ENCODE peak calls at places on chromosomes 11 and 22, in eight cellular contexts. K is lower lobe of right lung, N is lung, G is astrocyte of the cerebellum, F is astrocyte of the spinal cord, W is choroid plexus epithelial cell, H is heart right ventricle, M is fibroblast of lung. T is an unnamed sample.

GRCh38 chr22:36301384-36301828 is 48.5 kb downstream of the APOL1 start:
- DNase-seq in H (peak), W (peak), F (peak), K (peak), G (peak), N (peak), M (peak), T (peak)

GRCh38 chr11:65553301-65554001 is 4.7 kb downstream of the LTBP3 start:
- DNase-seq in N (no peak), G (no peak), F (no peak), K (no peak), H (no peak), W (no peak), M (no peak), T (no peak)

GRCh38 chr22:30873086-30873650 is 95.4 kb downstream of the MORC2 start:
- DNase-seq in F (no peak), M (no peak), H (no peak), K (peak), W (no peak), N (no peak), G (no peak), T (no peak)

GRCh38 chr11:36702330-36703054 is 104.5 kb upstream of the RAG2 start:
- DNase-seq in M (peak), F (peak), N (peak), G (peak), K (no peak), W (peak), H (peak), T (peak)

GRCh38 chr22:20080776-20081654 is 974 bp downstream of the DGCR8 start:
- DNase-seq in W (peak), H (no peak), N (no peak), M (peak), G (no peak), K (peak), F (peak), T (peak)

GRCh38 chr11:79160786-79161403 is 279.9 kb downstream of the TENM4 start:
- DNase-seq in F (peak), N (no peak), H (no peak), W (no peak), K (no peak), G (no peak), M (peak), T (peak)

GRCh38 chr11:70934999-70935768 is 317.2 kb downstream of the SHANK2 start:
- DNase-seq in M (no peak), K (no peak), G (no peak), W (no peak), F (no peak), H (no peak), N (no peak), T (peak)

GRCh38 chr11:17528181-17528691 is 16.0 kb downstream of the USH1C start:
- DNase-seq in F (peak), N (peak), H (peak), G (no peak), K (no peak), M (peak), W (peak), T (peak)

GRCh38 chr11:106420048-106420665 is 342.7 kb downstream of the AASDHPPT start:
- DNase-seq in F (no peak), M (peak), W (peak), G (no peak), K (no peak), N (no peak), H (no peak), T (peak)

GRCh38 chr11:72070486-72070885 is 9.9 kb downstream of the NUMA1 start:
- DNase-seq in H (no peak), G (no peak), N (no peak), W (no peak), K (no peak), F (no peak), M (no peak), T (no peak)

GRCh38 chr11:20360650-20361049 is 2.9 kb upstream of the HTATIP2 start:
- DNase-seq in G (peak), K (no peak), N (peak), M (peak), W (peak), F (peak), H (no peak), T (peak)

GRCh38 chr11:120091701-120092100 is 46.2 kb downstream of the TRIM29 start:
- DNase-seq in H (no peak), N (no peak), M (no peak), W (no peak), G (no peak), F (no peak), K (no peak), T (no peak)

GRCh38 chr11:7239877-7240276 is 11.8 kb upstream of the SYT9 start:
- DNase-seq in G (no peak), N (no peak), W (no peak), K (no peak), F (no peak), H (no peak), M (no peak), T (no peak)

GRCh38 chr22:28241637-28242290 is 322.7 kb upstream of the PITPNB start:
- DNase-seq in F (no peak), N (no peak), H (no peak), G (no peak), M (no peak), W (no peak), K (no peak), T (no peak)

GRCh38 chr11:103609117-103610066 is 427.0 kb upstream of the DDI1 start:
- DNase-seq in M (peak), F (peak), H (no peak), G (peak), K (no peak), N (no peak), W (peak), T (peak)

GRCh38 chr11:72328366-72329224 is 84.6 kb upstream of the PHOX2A start:
- DNase-seq in N (no peak), W (peak), F (peak), K (no peak), H (no peak), M (peak), G (peak), T (no peak)

GRCh38 chr11:122754553-122755322 is 83.6 kb upstream of the CRTAM start:
- DNase-seq in M (no peak), N (no peak), K (no peak), G (no peak), H (no peak), F (no peak), W (peak), T (no peak)

DNA sequence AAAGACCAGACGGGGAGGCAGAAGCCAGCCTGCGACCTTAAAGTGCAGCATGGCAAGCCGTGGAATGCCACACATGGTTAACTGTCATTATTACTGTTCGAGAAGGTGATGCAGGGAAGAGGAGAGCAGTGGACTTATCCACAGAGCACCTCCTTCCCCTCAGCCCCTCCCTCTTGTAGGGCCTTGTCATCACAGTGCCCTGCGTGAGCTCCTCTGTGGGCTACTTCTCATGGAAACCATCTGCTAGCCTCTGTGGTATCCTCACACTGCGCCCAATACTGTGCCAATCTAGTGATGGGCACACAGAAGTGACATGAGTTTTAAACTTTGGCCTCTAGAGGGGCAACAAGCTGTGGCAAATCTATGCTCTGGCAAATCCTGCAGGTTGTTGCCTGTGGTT is 18.2 kb upstream of the CCDC134 start:
- DNase-seq in N (no peak), K (no peak), F (no peak), W (no peak), G (no peak), M (no peak), H (no peak), T (no peak)
- H3K4me3 ChIP-seq in N (no peak), K (peak), F (no peak), W (no peak), G (no peak), M (no peak), H (no peak), T (no peak)

GRCh38 chr11:125637840-125638239 is 12.9 kb downstream of the CHEK1 start:
- DNase-seq in N (no peak), H (no peak), W (no peak), K (no peak), G (no peak), M (no peak), F (no peak), T (no peak)
- TF ChIP-seq CTCF in N (no peak), H (no peak), W (no peak), K (no peak), G (no peak), M (no peak), F (no peak), T (no peak)

GRCh38 chr11:46345881-46346484 is 1.3 kb upstream of the DGKZ start:
- DNase-seq in K (no peak), H (no peak), F (no peak), N (no peak), G (no peak), W (no peak), M (no peak), T (no peak)
- H3K4me3 ChIP-seq in K (peak), H (peak), F (no peak), N (peak), G (no peak), W (no peak), M (no peak), T (no peak)

GRCh38 chr11:110432713-110433392 is 3.1 kb downstream of the FDX1 start:
- DNase-seq in K (no peak), H (no peak), W (peak), M (peak), F (peak), G (no peak), N (no peak), T (peak)

GRCh38 chr11:110431212-110432073 is 1.7 kb downstream of the FDX1 start:
- DNase-seq in G (no peak), W (peak), H (no peak), M (peak), F (peak), N (no peak), K (no peak), T (peak)

GRCh38 chr11:110428956-110429613 is 663 bp upstream of the FDX1 start:
- DNase-seq in K (no peak), W (no peak), H (no peak), G (no peak), F (no peak), M (no peak), N (no peak), T (no peak)

GRCh38 chr11:110429614-110430266 is at the start of gene FDX1:
- DNase-seq in F (peak), K (peak), G (peak), H (peak), M (peak), N (peak), W (peak), T (peak)

DNA sequence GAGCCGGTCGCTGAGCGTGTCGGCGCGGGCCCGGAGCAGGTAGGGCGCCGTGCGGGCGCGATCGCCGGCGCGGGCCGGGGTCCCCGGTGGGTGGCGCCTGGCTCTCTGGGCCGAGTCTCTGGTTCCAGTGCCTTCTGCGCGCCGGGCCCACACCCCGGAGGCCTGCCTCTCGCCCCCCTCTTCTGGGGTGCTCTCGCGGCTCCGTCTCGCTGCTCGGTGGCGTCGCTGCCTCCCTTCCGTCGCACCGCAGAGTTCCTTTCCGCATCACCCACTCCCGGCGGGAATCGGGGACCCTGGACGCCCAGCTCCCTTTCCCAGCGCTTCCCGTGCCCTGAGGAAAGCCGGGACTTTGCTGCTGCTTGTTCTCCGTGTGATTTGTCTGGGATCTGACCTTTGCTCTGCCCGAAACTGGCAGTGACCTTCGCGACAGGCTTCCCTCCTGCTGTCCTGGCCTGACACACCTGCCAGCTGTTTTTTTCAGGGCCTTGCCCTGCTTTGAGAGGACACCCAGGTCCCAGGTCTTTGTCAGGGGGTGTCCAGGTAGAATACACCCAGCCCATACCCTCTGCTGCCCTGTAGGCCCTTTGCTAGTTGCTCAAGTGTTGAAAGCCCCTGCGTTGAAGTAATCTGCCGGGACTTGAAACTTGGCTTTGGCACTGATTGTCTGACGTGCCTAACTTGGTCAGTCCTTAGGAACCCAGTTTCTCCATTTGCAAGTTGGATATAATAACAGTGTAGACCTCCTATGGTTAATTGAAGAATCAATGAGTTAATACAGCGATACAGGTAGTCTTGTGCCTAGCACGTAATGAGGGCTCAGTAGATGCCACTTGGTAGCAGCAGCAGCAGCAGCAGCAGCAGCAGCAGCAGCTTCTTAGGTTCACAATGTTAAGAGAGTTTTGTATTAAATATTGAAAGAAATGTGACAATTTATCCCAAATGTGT is 791 bp downstream of the FDX1 start:
- DNase-seq in H (peak), W (peak), K (no peak), N (peak), M (peak), F (peak), G (no peak), T (peak)
- TF ChIP-seq CTCF in H (no peak), W (no peak), K (no peak), N (no peak), M (no peak), F (peak), G (no peak), T (no peak)

DNA sequence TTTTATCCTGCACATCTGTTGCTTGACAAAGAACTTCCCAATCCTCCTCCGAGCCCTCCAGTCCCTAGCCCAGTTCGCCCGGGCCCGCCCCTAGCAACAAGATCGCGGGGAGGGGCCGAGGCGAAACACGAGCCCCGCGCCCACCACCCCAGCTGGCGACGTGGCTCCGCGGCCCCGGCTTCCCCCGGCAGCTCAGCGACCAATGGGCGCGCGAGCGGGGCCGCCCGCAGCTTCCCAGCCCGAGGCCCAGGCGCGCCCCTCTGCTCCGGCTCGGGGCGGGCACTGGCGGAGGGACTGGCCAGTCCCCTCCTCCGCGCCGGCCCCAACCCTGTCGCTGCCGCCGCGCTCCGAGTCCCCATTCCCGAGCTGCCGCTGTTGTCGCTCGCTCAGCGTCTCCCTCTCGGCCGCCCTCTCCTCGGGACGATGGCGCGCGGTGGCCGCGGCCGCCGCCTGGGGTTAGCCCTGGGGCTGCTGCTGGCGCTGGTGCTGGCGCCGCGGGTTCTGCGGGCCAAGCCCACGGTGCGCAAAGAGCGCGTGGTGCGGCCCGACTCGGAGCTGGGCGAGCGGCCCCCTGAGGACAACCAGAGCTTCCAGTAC is at the start of gene RCN1:
- DNase-seq in F (peak), K (peak), H (peak), M (peak), W (peak), G (no peak), N (peak), T (peak)
- H3K4me3 ChIP-seq in F (peak), K (peak), H (peak), M (peak), W (peak), G (peak), N (peak), T (peak)

T was measured in cardiac fibroblast.